ENCODE peak calls at places on chromosome 1, in ten cellular contexts. V, S, M, G, P, F, A, N, R and W are unnamed samples.

GRCh38 chr1:17771014-17771413 is 15.9 kb downstream of the ACTL8 start:
- DNase-seq in V (no peak), P (no peak), A (no peak), N (no peak), G (no peak), M (no peak), R (no peak), F (no peak), S (no peak), W (no peak)

GRCh38 chr1:245790441-245790840 is 635.7 kb downstream of the KIF26B start:
- DNase-seq in M (peak), A (no peak), S (peak), G (no peak), N (no peak), P (peak), F (no peak), R (peak), V (no peak), W (no peak)

GRCh38 chr1:9280015-9280860 is 12.5 kb upstream of the SPSB1 start:
- DNase-seq in M (peak), A (peak), V (peak), N (peak), G (peak), P (peak), F (no peak), S (peak), R (peak), W (no peak)

GRCh38 chr1:161285519-161285918 is 24.2 kb downstream of the MPZ start:
- DNase-seq in G (no peak), N (no peak), M (no peak), F (no peak), R (no peak), P (no peak), V (no peak), S (no peak), A (no peak), W (no peak)

GRCh38 chr1:207245124-207245523 is 76.4 kb upstream of the CD55 start:
- DNase-seq in F (no peak), N (no peak), M (no peak), S (no peak), G (no peak), A (no peak), V (no peak), P (no peak), R (no peak), W (no peak)

GRCh38 chr1:51686450-51686849 is 69.6 kb downstream of the OSBPL9 start:
- DNase-seq in P (peak), A (peak), V (no peak), F (no peak), G (no peak), S (no peak), N (no peak), R (no peak), M (no peak), W (no peak)

GRCh38 chr1:72288886-72289285 is 6.5 kb upstream of the NEGR1 start:
- DNase-seq in R (no peak), S (no peak), A (no peak), G (no peak), P (no peak), V (no peak), M (no peak), F (no peak), N (no peak), W (no peak)

GRCh38 chr1:214404571-214405213 is 123.7 kb downstream of the SMYD2 start:
- DNase-seq in P (peak), N (no peak), A (no peak), G (peak), V (no peak), S (peak), M (peak), F (no peak), R (peak), W (no peak)

GRCh38 chr1:205680073-205680851 is at the start of gene SLC45A3:
- DNase-seq in M (no peak), N (no peak), G (no peak), V (no peak), P (no peak), A (peak), S (no peak), F (peak), R (no peak), W (no peak)

GRCh38 chr1:11804666-11805453 is 904 bp downstream of the MTHFR start:
- DNase-seq in P (peak), G (no peak), V (peak), F (peak), N (peak), A (peak), R (peak), M (peak), S (peak), W (peak)

GRCh38 chr1:113903496-113904291 is 905 bp downstream of the AP4B1 start:
- DNase-seq in V (no peak), R (no peak), A (no peak), M (no peak), S (no peak), P (no peak), N (peak), F (no peak), G (no peak), W (no peak)

GRCh38 chr1:215526846-215527151 is 40.3 kb upstream of the KCTD3 start:
- DNase-seq in R (no peak), M (no peak), V (no peak), P (no peak), A (no peak), F (no peak), N (no peak), G (no peak), S (no peak), W (no peak)

GRCh38 chr1:119924948-119925898 is 28.9 kb upstream of the ADAM30 start:
- DNase-seq in V (no peak), R (no peak), M (no peak), P (no peak), N (no peak), F (no peak), A (no peak), G (no peak), S (no peak), W (no peak)

DNA sequence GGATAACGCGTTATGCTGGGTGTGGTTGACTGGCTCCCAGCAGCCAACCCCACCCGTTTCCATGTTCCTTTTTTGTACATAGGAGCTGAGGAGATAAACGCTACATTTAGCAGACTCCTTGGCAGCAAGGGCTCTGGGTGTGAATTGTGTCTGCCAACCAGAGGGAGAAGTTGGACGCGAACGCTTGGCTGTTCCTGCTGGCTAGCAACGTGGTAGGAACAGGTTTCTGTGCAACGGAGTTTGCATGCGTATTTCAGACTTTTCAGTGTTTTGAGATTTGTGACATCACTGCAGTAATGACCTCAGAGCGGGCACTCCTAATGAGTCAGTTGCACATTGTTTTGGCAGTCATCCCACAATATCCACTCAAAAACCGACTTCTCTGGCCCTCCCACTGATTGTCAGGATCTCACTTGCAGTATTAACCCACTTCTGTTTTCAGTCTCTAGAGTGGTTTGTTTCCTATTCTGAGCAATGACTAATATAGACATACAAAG is 98.7 kb upstream of the RGS1 start:
- DNase-seq in S (peak), G (no peak), F (peak), A (peak), R (peak), M (peak), V (no peak), P (peak), N (peak), W (no peak)
- H3K4me3 ChIP-seq in S (no peak), G (no peak), F (peak), A (no peak), R (no peak), M (no peak), V (no peak), P (no peak), N (no peak), W (no peak)

GRCh38 chr1:171652234-171652822 is at the start of gene MYOC:
- DNase-seq in S (no peak), N (no peak), R (no peak), M (no peak), F (no peak), G (no peak), V (no peak), P (no peak), A (no peak), W (no peak)

GRCh38 chr1:171654705-171655214 is 2.3 kb upstream of the MYOC start:
- DNase-seq in R (no peak), A (peak), F (no peak), G (no peak), P (no peak), N (no peak), M (peak), V (no peak), S (no peak), W (no peak)

GRCh38 chr1:171661076-171661650 is 8.7 kb upstream of the MYOC start:
- DNase-seq in N (no peak), V (no peak), M (no peak), P (no peak), S (no peak), R (no peak), G (no peak), F (no peak), A (no peak), W (no peak)

GRCh38 chr1:171653796-171654704 is 1.6 kb upstream of the MYOC start:
- DNase-seq in S (peak), F (no peak), N (no peak), R (peak), M (peak), A (peak), G (no peak), P (peak), V (no peak), W (peak)

DNA sequence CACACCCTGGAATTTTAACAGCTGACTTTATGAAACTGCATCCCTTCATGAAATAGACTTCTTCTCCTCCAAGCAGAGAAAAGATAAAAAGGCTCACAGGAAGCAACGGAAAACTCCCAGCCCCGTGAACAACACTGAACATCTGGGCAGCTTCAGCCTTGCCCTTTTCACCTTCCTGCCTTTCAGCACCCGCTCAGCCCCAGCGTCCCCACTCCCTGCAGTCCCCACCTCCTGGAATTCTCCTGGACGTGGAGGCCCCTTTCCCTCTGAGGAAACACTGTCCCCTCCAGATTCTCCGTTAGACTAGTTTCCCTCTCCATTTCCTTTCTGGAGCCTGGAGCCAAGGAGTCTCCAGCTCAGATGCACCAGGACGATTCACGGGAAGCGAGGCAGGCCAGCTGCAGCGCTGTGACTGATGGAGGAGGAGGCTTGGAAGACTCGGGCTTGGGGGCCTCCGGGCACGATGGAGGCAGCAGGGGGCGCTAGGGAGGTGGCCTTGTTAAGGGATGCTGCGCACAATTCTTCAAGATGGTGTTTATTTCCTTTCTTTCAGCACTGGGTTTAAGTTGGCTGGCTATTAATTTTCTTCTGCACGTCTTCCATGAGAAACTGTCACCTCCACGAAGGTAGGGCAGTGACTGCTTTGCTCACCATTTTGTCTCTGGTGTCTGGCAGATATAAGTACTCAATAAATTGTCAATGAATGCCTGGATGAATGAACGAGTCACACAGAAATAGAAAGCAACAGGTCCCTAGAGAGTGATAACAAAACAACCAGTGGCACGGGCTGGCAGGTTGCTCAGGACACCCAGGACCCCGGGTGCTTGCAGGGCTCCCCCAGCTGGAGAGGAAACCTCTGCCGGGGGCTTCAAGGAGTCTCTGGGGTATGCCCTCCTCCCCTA is 3.0 kb upstream of the MYOC start:
- DNase-seq in M (peak), G (no peak), P (peak), A (peak), V (no peak), F (peak), R (peak), N (peak), S (peak), W (no peak)
- H3K4me3 ChIP-seq in M (peak), G (no peak), P (no peak), A (no peak), V (no peak), F (peak), R (peak), N (no peak), S (no peak), W (no peak)

GRCh38 chr1:67029472-67029871 is 24.5 kb downstream of the SLC35D1 start:
- DNase-seq in R (no peak), A (no peak), M (no peak), V (no peak), S (no peak), N (no peak), F (no peak), G (no peak), P (no peak), W (no peak)

GRCh38 chr1:67031121-67031520 is 22.8 kb downstream of the SLC35D1 start:
- DNase-seq in N (no peak), A (no peak), M (peak), V (no peak), G (no peak), F (no peak), S (peak), R (peak), P (no peak), W (no peak)

GRCh38 chr1:67031848-67032247 is 22.1 kb downstream of the SLC35D1 start:
- DNase-seq in A (no peak), S (no peak), P (no peak), R (no peak), N (no peak), G (no peak), V (no peak), F (no peak), M (no peak), W (no peak)
- H3K4me3 ChIP-seq in A (no peak), S (no peak), P (no peak), R (no peak), N (no peak), G (no peak), V (no peak), F (no peak), M (no peak), W (no peak)

DNA sequence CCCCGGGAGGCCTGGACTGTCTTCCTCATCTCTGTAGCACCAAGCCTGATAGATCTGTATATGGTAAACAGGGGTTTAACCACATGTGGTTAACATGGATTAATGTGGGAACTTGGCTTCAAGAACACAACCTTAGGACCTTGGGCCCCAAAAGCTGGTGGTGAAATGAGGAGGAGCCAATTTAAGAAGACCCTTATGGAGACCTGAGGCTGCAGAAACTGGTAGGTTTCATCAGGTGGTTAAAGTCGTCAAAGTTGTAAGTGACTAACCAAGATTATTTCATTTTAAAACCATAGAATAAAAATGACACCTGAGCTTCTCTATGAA is 14.0 kb downstream of the THEMIS2 start:
- DNase-seq in V (no peak), F (no peak), A (no peak), M (no peak), S (no peak), P (no peak), G (no peak), N (peak), R (no peak), W (no peak)
- H3K4me3 ChIP-seq in V (no peak), F (no peak), A (no peak), M (no peak), S (no peak), P (no peak), G (no peak), N (peak), R (no peak), W (no peak)

GRCh38 chr1:39205781-39206464 is 1.4 kb downstream of the MACF1 start:
- DNase-seq in N (no peak), G (no peak), S (peak), M (peak), P (no peak), A (no peak), F (no peak), R (peak), V (no peak), W (no peak)
- H3K4me3 ChIP-seq in N (peak), G (peak), S (peak), M (peak), P (peak), A (peak), F (peak), R (peak), V (peak), W (peak)

GRCh38 chr1:101741910-101742309 is 254.8 kb downstream of the OLFM3 start:
- DNase-seq in R (no peak), A (no peak), G (no peak), P (no peak), F (no peak), S (no peak), N (no peak), M (no peak), V (no peak), W (no peak)
- H3K4me3 ChIP-seq in R (no peak), A (no peak), G (no peak), P (no peak), F (no peak), S (no peak), N (no peak), M (no peak), V (no peak), W (no peak)

GRCh38 chr1:174161813-174162212 is 2.5 kb downstream of the RABGAP1L start:
- DNase-seq in M (no peak), N (no peak), G (no peak), A (no peak), V (no peak), S (no peak), P (no peak), F (no peak), R (no peak), W (no peak)

GRCh38 chr1:174167404-174167803 is 8.1 kb downstream of the RABGAP1L start:
- DNase-seq in G (no peak), R (no peak), P (no peak), V (no peak), M (no peak), S (no peak), N (peak), F (no peak), A (no peak), W (no peak)

GRCh38 chr1:174169342-174169741 is 10.0 kb downstream of the RABGAP1L start:
- DNase-seq in P (no peak), G (no peak), M (no peak), V (no peak), S (no peak), A (no peak), R (no peak), N (no peak), F (no peak), W (no peak)

GRCh38 chr1:174166530-174167328 is 7.4 kb downstream of the RABGAP1L start:
- DNase-seq in R (no peak), S (no peak), V (no peak), A (no peak), P (no peak), G (no peak), N (peak), F (no peak), M (no peak), W (no peak)

GRCh38 chr1:174165471-174166137 is 6.3 kb downstream of the RABGAP1L start:
- DNase-seq in F (peak), R (peak), M (no peak), S (no peak), G (no peak), N (peak), A (peak), P (no peak), V (no peak), W (no peak)
- H3K4me3 ChIP-seq in F (no peak), R (no peak), M (no peak), S (no peak), G (no peak), N (peak), A (no peak), P (no peak), V (no peak), W (no peak)

DNA sequence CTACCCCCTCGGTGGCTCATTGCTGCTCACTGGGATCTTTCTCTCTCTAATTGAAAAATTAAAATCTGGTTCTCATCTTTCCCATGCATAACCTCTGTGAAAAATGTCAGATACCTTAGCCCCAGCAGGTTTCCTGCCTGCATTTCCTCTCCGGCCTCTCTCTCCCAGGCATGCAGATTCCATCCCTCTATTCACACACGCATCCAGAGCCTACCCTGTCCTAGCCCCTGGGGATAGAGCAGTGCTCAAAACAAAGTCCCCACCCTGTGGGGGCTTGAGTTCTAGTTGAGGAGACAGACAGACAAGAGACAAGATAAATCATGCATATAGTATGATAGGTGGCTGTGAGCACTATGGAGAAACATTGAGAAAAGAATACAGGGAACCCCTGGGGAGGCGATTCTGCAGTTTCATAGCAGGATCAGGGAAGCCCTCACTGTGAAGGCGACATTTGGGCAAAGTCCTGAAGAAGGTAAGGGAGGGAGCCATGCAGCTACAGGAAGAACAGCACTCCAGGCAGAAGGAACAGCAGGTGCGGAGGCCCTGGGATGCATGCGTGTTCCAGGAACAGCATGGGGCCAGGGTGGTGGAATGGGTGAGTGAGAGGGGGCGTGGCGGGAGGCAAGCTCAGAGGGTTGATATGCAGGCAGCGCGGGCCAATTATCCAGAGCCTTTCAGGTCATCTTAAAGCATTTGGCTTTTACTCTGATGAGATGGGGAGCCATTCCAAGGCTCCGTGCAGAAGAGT is 3.5 kb upstream of the BSND start:
- DNase-seq in N (no peak), F (no peak), S (no peak), V (no peak), P (no peak), M (no peak), R (no peak), A (no peak), G (no peak), W (no peak)
- H3K4me3 ChIP-seq in N (no peak), F (no peak), S (no peak), V (no peak), P (no peak), M (no peak), R (no peak), A (no peak), G (no peak), W (no peak)

DNA sequence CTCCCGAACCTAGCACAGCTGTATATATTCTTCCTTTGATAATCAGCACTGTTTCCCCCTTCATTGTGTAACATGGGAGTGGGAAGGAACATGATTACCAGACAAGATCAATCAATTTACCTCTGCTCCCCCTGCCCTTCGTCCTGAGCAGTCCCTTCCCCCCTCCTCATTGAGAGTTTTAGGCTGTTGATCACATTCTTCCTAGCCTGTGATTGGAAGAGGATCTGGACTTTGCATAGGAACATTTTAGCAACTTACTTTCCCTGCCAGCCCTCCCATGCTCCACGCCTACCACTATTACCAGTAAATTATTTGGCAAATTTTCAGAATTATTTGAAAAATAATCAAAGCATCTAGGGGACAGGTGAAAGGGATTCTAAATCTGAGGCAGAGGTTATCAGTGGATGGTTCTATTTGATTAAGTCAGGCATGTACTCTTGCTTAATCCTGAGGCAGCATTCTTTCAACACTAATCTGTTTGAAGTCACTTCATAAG is 62.7 kb upstream of the ABCD3 start:
- DNase-seq in V (no peak), A (no peak), F (no peak), S (no peak), G (no peak), M (no peak), N (no peak), R (no peak), P (no peak), W (no peak)
- H3K4me3 ChIP-seq in V (no peak), A (no peak), F (no peak), S (no peak), G (no peak), M (no peak), N (no peak), R (no peak), P (no peak), W (no peak)